ENCODE peak calls at places on chromosome 11, in seven cellular contexts. Z is GM23338, I is HCT116, K is SK-N-SH, V is K562, B is HepG2, C is GM12878. Y is an unnamed sample. For H3K36me3, the result is how much of the 10 kb centered on the place peaks cover.

GRCh38 chr11:35484435-35484834 is 41.0 kb downstream of the PAMR1 start:
- DNase-seq in Z (no peak), I (no peak), K (no peak), V (no peak), B (no peak), C (no peak), Y (no peak)

GRCh38 chr11:74354036-74354435 is 42.6 kb upstream of the P4HA3 start:
- DNase-seq in Z (no peak), I (no peak), K (peak), V (no peak), B (no peak), C (no peak), Y (no peak)

GRCh38 chr11:102911758-102912481 is 37.1 kb upstream of the MMP12 start:
- DNase-seq in Z (peak), I (no peak), K (no peak), V (no peak), B (no peak), C (no peak), Y (no peak)

GRCh38 chr11:105720096-105720495 is 110.2 kb downstream of the GRIA4 start:
- DNase-seq in Z (no peak), I (no peak), K (no peak), V (no peak), B (no peak), C (no peak), Y (no peak)

GRCh38 chr11:61917357-61918109 is at the start of gene RAB3IL1:
- DNase-seq in Z (peak), I (no peak), K (peak), V (peak), B (no peak), C (no peak), Y (no peak)

GRCh38 chr11:11774928-11775327 is 66.8 kb upstream of the USP47 start:
- DNase-seq in Z (no peak), I (no peak), K (no peak), V (no peak), B (no peak), C (no peak), Y (no peak)

GRCh38 chr11:33064033-33064825 is 24.9 kb downstream of the TCP11L1 start:
- DNase-seq in Z (peak), I (no peak), K (no peak), V (peak), B (no peak), C (no peak), Y (no peak)

GRCh38 chr11:35237345-35237744 is 98.4 kb downstream of the CD44 start:
- DNase-seq in Z (peak), I (no peak), K (no peak), V (no peak), B (no peak), C (no peak), Y (no peak)

GRCh38 chr11:72585762-72586590 is 88.2 kb downstream of the PDE2A start:
- DNase-seq in Z (peak), I (peak), K (peak), V (peak), B (peak), C (peak), Y (no peak)

GRCh38 chr11:19849947-19850593 is 137.4 kb downstream of the NAV2 start:
- DNase-seq in Z (no peak), I (no peak), K (no peak), V (no peak), B (no peak), C (no peak), Y (peak)

GRCh38 chr11:100810666-100811065 is 123.6 kb downstream of the ARHGAP42 start:
- DNase-seq in Z (no peak), I (no peak), K (no peak), V (no peak), B (no peak), C (no peak), Y (no peak)

GRCh38 chr11:118646393-118646792 is 33.1 kb downstream of the TREH start:
- DNase-seq in Z (no peak), I (no peak), K (no peak), V (no peak), B (no peak), C (no peak), Y (no peak)

GRCh38 chr11:69950120-69950519 is 128.0 kb upstream of the ANO1 start:
- DNase-seq in Z (peak), I (peak), K (peak), V (peak), B (peak), C (no peak), Y (no peak)

GRCh38 chr11:86678823-86679222 is 6.4 kb upstream of the ME3 start:
- DNase-seq in Z (no peak), I (no peak), K (no peak), V (no peak), B (no peak), C (no peak), Y (no peak)

GRCh38 chr11:78038697-78039313 is 15.7 kb upstream of the KCTD14 start:
- DNase-seq in Z (no peak), I (no peak), K (no peak), V (no peak), B (peak), C (no peak), Y (no peak)

GRCh38 chr11:6233984-6234313 is 487 bp downstream of the FHIP1B start:
- DNase-seq in Z (no peak), I (no peak), K (no peak), V (peak), B (no peak), C (no peak), Y (no peak)

GRCh38 chr11:58289266-58289665 is 21.2 kb upstream of the OR10W1 start:
- DNase-seq in Z (no peak), I (no peak), K (no peak), V (no peak), B (no peak), C (no peak), Y (no peak)

GRCh38 chr11:71489311-71490043 is 36.5 kb downstream of the NADSYN1 start:
- DNase-seq in Z (no peak), I (no peak), K (no peak), V (no peak), B (no peak), C (peak), Y (no peak)

GRCh38 chr11:15793032-15793996 is 563.0 kb downstream of the SOX6 start:
- DNase-seq in Z (no peak), I (no peak), K (no peak), V (no peak), B (no peak), C (no peak), Y (no peak)

GRCh38 chr11:30291331-30291730 is 31.6 kb upstream of the ARL14EP start:
- DNase-seq in Z (no peak), I (no peak), K (no peak), V (no peak), B (no peak), C (no peak), Y (no peak)

GRCh38 chr11:83235825-83236224 is 42.3 kb downstream of the ANKRD42 start:
- DNase-seq in Z (no peak), I (no peak), K (no peak), V (no peak), B (no peak), C (no peak), Y (no peak)

GRCh38 chr11:67369801-67370284 is 3.6 kb downstream of the CLCF1 start:
- DNase-seq in Z (no peak), I (no peak), K (no peak), V (no peak), B (no peak), C (no peak), Y (no peak)

GRCh38 chr11:130601141-130601540 is 152.7 kb downstream of the ADAMTS15 start:
- DNase-seq in Z (peak), I (no peak), K (no peak), V (no peak), B (no peak), C (no peak), Y (no peak)

GRCh38 chr11:112881461-112881860 is 79.8 kb upstream of the NCAM1 start:
- DNase-seq in Z (peak), I (no peak), K (peak), V (peak), B (no peak), C (no peak), Y (no peak)

GRCh38 chr11:69040581-69041260 is 8.0 kb upstream of the TPCN2 start:
- DNase-seq in Z (no peak), I (no peak), K (no peak), V (peak), B (no peak), C (no peak), Y (no peak)

GRCh38 chr11:104165014-104165413 is 1.1 kb upstream of the PDGFD start:
- DNase-seq in Z (peak), I (no peak), K (no peak), V (no peak), B (no peak), C (no peak), Y (no peak)

GRCh38 chr11:33187851-33188722 is 26.8 kb upstream of the CSTF3 start:
- DNase-seq in Z (peak), I (no peak), K (no peak), V (no peak), B (no peak), C (no peak), Y (no peak)

GRCh38 chr11:1123970-1124369 is 33.8 kb upstream of the MUC5AC start:
- DNase-seq in Z (no peak), I (no peak), K (no peak), V (no peak), B (no peak), C (no peak), Y (no peak)

GRCh38 chr11:126414615-126415014 is 59.1 kb downstream of the ST3GAL4 start:
- DNase-seq in Z (no peak), I (no peak), K (no peak), V (no peak), B (no peak), C (no peak), Y (no peak)
- H3K36me3 ChIP-seq in Z (under half), I (under half), K (under half), V (under half), B (under half), C (under half), Y (under half)

DNA sequence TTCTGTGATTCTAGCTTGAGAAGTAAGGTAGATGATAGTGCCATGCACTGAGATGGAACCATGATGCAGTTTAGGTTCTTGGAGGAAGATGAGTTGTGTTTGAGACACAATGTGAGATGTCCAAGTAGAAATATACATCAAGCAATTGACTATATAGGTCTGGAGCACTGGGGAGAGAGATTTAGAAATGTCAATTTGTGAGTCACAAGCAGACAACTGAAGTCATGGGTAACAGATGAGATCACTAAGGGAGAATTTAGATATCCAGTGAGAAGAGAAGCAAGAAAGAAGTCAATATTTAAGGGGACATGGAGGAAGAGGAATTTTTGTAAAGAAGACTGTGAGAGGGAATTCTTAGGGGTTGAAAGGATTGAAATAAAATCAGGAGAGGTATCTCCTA is 65.1 kb upstream of the RRAS2 start:
- DNase-seq in Z (no peak), I (no peak), K (no peak), V (no peak), B (no peak), C (no peak), Y (no peak)
- TF ChIP-seq REST in Z (no peak), I (no peak), K (no peak), V (no peak), B (no peak), C (no peak), Y (no peak)

GRCh38 chr11:114316980-114317675 is 20.9 kb downstream of the NNMT start:
- DNase-seq in Z (no peak), I (no peak), K (no peak), V (no peak), B (no peak), C (no peak), Y (no peak)
- H3K27ac ChIP-seq in Z (peak), I (no peak), K (peak), V (no peak), B (no peak), C (no peak), Y (no peak)

DNA sequence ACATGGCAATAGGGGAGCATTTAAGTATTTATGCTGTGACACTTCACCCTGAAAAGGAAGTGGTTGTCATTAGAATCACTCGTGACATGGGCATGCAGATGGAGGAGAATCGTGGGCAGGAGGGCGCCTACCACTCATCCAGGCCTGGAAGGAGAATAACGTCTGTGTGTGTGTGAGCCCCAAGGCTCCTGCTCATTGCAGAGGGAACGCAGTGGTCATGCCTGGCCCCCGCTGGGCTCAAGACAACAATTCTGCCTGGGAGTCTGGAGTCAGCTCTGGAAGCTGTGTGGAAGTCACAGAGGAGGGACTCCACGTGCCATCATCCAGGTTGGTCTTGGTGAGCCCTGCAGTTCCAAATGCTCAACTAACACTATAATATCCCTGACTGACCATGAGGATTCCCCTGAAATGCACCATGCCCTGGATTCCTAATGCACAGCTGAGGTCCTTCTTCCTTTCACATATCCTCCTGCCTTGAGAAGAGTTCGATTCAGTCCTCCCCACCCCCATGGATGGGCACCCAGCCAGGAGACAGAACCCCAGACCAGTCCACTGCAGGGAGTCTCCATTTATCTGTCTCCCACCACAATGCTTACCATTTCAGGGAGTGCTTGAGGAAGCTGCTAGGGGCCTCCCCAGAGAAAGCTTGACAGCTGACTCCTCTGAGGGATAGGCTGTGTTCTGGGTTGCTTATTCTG is 446.9 kb upstream of the B3GAT1 start:
- DNase-seq in Z (no peak), I (no peak), K (no peak), V (no peak), B (no peak), C (no peak), Y (no peak)
- H3K36me3 ChIP-seq in Z (under half), I (under half), K (under half), V (under half), B (under half), C (under half), Y (under half)

GRCh38 chr11:2375341-2375853 is 1.7 kb upstream of the CD81 start:
- DNase-seq in Z (no peak), I (no peak), K (no peak), V (no peak), B (peak), C (no peak), Y (no peak)
- TF ChIP-seq REST in Z (no peak), I (no peak), K (no peak), V (no peak), B (no peak), C (no peak), Y (no peak)

GRCh38 chr11:43787823-43788222 is 92.8 kb upstream of the ALKBH3 start:
- DNase-seq in Z (no peak), I (no peak), K (no peak), V (no peak), B (no peak), C (no peak), Y (no peak)
- H3K27ac ChIP-seq in Z (no peak), I (no peak), K (no peak), V (no peak), B (no peak), C (no peak), Y (no peak)

GRCh38 chr11:64060861-64061444 is 25.2 kb downstream of the FLRT1 start:
- DNase-seq in Z (peak), I (no peak), K (peak), V (peak), B (no peak), C (no peak), Y (no peak)
- H3K36me3 ChIP-seq in Z (under half), I (under half), K (under half), V (under half), B (under half), C (under half), Y (under half)

DNA sequence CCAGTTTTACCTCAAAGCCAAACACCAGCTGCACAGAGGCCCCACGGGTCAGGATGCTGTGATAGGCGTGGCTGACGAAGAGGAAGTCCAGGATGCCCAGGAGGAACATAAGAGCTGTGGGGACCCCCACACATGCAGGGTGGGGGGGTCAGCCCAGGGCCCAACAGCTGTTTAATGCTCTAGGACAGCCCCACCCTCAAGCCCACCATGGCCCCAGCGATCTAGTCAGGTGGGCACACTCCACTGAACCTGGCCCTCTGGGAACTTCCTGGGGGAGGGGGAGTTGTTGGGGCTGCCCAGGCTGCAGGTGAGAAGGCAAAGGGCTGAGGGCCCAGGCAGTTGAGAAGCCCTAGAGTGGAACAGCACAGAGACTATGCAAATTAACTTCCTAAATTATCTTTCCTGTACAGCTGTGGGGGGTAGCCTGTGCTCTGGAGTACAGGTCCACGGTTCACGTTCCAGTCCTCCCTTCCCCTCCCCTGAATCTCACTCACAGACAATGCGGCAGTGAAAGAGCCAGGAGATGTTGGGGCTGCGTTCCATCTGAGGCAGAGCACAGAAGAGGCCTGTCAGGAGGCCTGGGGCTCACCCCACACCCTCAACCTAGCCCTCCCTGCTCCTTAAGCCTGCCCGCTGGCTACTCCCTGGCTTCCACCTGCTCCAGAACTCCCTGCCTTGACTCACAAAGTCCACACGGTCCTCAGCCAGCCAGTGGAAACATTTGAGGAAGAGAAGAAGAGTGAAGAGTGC is 1.9 kb downstream of the SYVN1 start:
- DNase-seq in Z (no peak), I (no peak), K (no peak), V (peak), B (no peak), C (no peak), Y (no peak)
- TF ChIP-seq REST in Z (no peak), I (no peak), K (no peak), V (no peak), B (no peak), C (no peak), Y (no peak)

GRCh38 chr11:115679945-115680344 is 175.7 kb upstream of the CADM1 start:
- DNase-seq in Z (no peak), I (no peak), K (no peak), V (no peak), B (no peak), C (no peak), Y (no peak)

GRCh38 chr11:115678942-115679341 is 174.7 kb upstream of the CADM1 start:
- DNase-seq in Z (peak), I (no peak), K (no peak), V (no peak), B (peak), C (no peak), Y (no peak)

GRCh38 chr11:115684135-115684534 is 179.9 kb upstream of the CADM1 start:
- DNase-seq in Z (no peak), I (no peak), K (no peak), V (no peak), B (no peak), C (no peak), Y (no peak)

GRCh38 chr11:115682101-115682500 is 177.9 kb upstream of the CADM1 start:
- DNase-seq in Z (no peak), I (no peak), K (no peak), V (no peak), B (no peak), C (no peak), Y (no peak)

GRCh38 chr11:115682901-115683300 is 178.7 kb upstream of the CADM1 start:
- DNase-seq in Z (no peak), I (no peak), K (no peak), V (no peak), B (no peak), C (no peak), Y (no peak)
- H3K27ac ChIP-seq in Z (no peak), I (no peak), K (no peak), V (no peak), B (no peak), C (no peak), Y (no peak)

Y was measured in Panc1.